ENCODE peak calls at places on chromosomes 4 and X, in ten cellular contexts. One of them, this sample, is unnamed.

GRCh38 chr4:152456609-152457008 is 79.3 kb downstream of the FBXW7 start:
- DNase-seq in coronary artery: no peak
- DNase-seq in left ventricle myocardium inferior: no peak
- DNase-seq in lung: no peak
- DNase-seq in caudate nucleus: no peak
- DNase-seq in stomach: no peak
- DNase-seq in GM23338: no peak
- DNase-seq in endodermal cell: no peak
- DNase-seq in neuronal stem cell: no peak
- DNase-seq in astrocyte: no peak
- DNase-seq in this sample: no peak

GRCh38 chr4:41611881-41612871 is 74.2 kb downstream of the LIMCH1 start:
- DNase-seq in coronary artery: no peak
- DNase-seq in left ventricle myocardium inferior: peak
- DNase-seq in lung: peak
- DNase-seq in caudate nucleus: peak
- DNase-seq in stomach: peak
- DNase-seq in GM23338: peak
- DNase-seq in endodermal cell: peak
- DNase-seq in neuronal stem cell: peak
- DNase-seq in astrocyte: peak
- DNase-seq in this sample: no peak

GRCh38 chr4:189845145-189845846 is 95.4 kb upstream of the FRG1 start:
- DNase-seq in coronary artery: no peak
- DNase-seq in left ventricle myocardium inferior: no peak
- DNase-seq in lung: no peak
- DNase-seq in caudate nucleus: no peak
- DNase-seq in stomach: no peak
- DNase-seq in GM23338: no peak
- DNase-seq in endodermal cell: no peak
- DNase-seq in neuronal stem cell: no peak
- DNase-seq in astrocyte: peak
- DNase-seq in this sample: no peak

GRCh38 chr4:3827616-3828492 is 61.7 kb downstream of the ADRA2C start:
- DNase-seq in coronary artery: peak
- DNase-seq in left ventricle myocardium inferior: peak
- DNase-seq in lung: peak
- DNase-seq in caudate nucleus: peak
- DNase-seq in stomach: peak
- DNase-seq in GM23338: no peak
- DNase-seq in endodermal cell: peak
- DNase-seq in neuronal stem cell: no peak
- DNase-seq in astrocyte: peak
- DNase-seq in this sample: no peak

GRCh38 chrX:51862920-51863319 is 30.5 kb upstream of the MAGED1 start:
- DNase-seq in coronary artery: no peak
- DNase-seq in left ventricle myocardium inferior: no peak
- DNase-seq in lung: no peak
- DNase-seq in caudate nucleus: no peak
- DNase-seq in stomach: no peak
- DNase-seq in GM23338: no peak
- DNase-seq in endodermal cell: no peak
- DNase-seq in neuronal stem cell: no peak
- DNase-seq in astrocyte: no peak
- DNase-seq in this sample: no peak

GRCh38 chr4:147078362-147078761 is 132.7 kb upstream of the TTC29 start:
- DNase-seq in coronary artery: no peak
- DNase-seq in left ventricle myocardium inferior: no peak
- DNase-seq in lung: no peak
- DNase-seq in caudate nucleus: no peak
- DNase-seq in stomach: no peak
- DNase-seq in GM23338: no peak
- DNase-seq in endodermal cell: no peak
- DNase-seq in neuronal stem cell: no peak
- DNase-seq in astrocyte: no peak
- DNase-seq in this sample: no peak

GRCh38 chr4:107734120-107734519 is 14.1 kb upstream of the PAPSS1 start:
- DNase-seq in coronary artery: no peak
- DNase-seq in left ventricle myocardium inferior: no peak
- DNase-seq in lung: no peak
- DNase-seq in caudate nucleus: no peak
- DNase-seq in stomach: no peak
- DNase-seq in GM23338: peak
- DNase-seq in endodermal cell: peak
- DNase-seq in neuronal stem cell: no peak
- DNase-seq in astrocyte: no peak
- DNase-seq in this sample: peak

GRCh38 chr4:102610007-102610406 is 108.8 kb downstream of the NFKB1 start:
- DNase-seq in coronary artery: no peak
- DNase-seq in left ventricle myocardium inferior: no peak
- DNase-seq in lung: no peak
- DNase-seq in caudate nucleus: no peak
- DNase-seq in stomach: no peak
- DNase-seq in GM23338: no peak
- DNase-seq in endodermal cell: no peak
- DNase-seq in neuronal stem cell: no peak
- DNase-seq in astrocyte: no peak
- DNase-seq in this sample: no peak

GRCh38 chr4:189838821-189839497 is 101.7 kb upstream of the FRG1 start:
- DNase-seq in coronary artery: no peak
- DNase-seq in left ventricle myocardium inferior: no peak
- DNase-seq in lung: no peak
- DNase-seq in caudate nucleus: no peak
- DNase-seq in stomach: no peak
- DNase-seq in GM23338: no peak
- DNase-seq in endodermal cell: no peak
- DNase-seq in neuronal stem cell: no peak
- DNase-seq in astrocyte: no peak
- DNase-seq in this sample: no peak

GRCh38 chr4:126761947-126762650 is 870.7 kb upstream of the INTU start:
- DNase-seq in coronary artery: no peak
- DNase-seq in left ventricle myocardium inferior: no peak
- DNase-seq in lung: no peak
- DNase-seq in caudate nucleus: no peak
- DNase-seq in stomach: no peak
- DNase-seq in GM23338: no peak
- DNase-seq in endodermal cell: no peak
- DNase-seq in neuronal stem cell: no peak
- DNase-seq in astrocyte: no peak
- DNase-seq in this sample: no peak

GRCh38 chrX:13428055-13428786 is 108.4 kb upstream of the ATXN3L start:
- DNase-seq in coronary artery: no peak
- DNase-seq in left ventricle myocardium inferior: no peak
- DNase-seq in lung: no peak
- DNase-seq in caudate nucleus: no peak
- DNase-seq in stomach: no peak
- DNase-seq in GM23338: peak
- DNase-seq in endodermal cell: peak
- DNase-seq in neuronal stem cell: no peak
- DNase-seq in astrocyte: peak
- DNase-seq in this sample: no peak

GRCh38 chrX:13432776-13433605 is 113.1 kb upstream of the ATXN3L start:
- DNase-seq in coronary artery: no peak
- DNase-seq in left ventricle myocardium inferior: no peak
- DNase-seq in lung: no peak
- DNase-seq in caudate nucleus: no peak
- DNase-seq in stomach: no peak
- DNase-seq in GM23338: no peak
- DNase-seq in endodermal cell: no peak
- DNase-seq in neuronal stem cell: no peak
- DNase-seq in astrocyte: peak
- DNase-seq in this sample: no peak

GRCh38 chrX:13427441-13428054 is 107.7 kb upstream of the ATXN3L start:
- DNase-seq in coronary artery: no peak
- DNase-seq in left ventricle myocardium inferior: no peak
- DNase-seq in lung: no peak
- DNase-seq in caudate nucleus: no peak
- DNase-seq in stomach: no peak
- DNase-seq in GM23338: no peak
- DNase-seq in endodermal cell: no peak
- DNase-seq in neuronal stem cell: no peak
- DNase-seq in astrocyte: no peak
- DNase-seq in this sample: no peak

GRCh38 chrX:13430136-13430827 is 110.4 kb upstream of the ATXN3L start:
- DNase-seq in coronary artery: no peak
- DNase-seq in left ventricle myocardium inferior: no peak
- DNase-seq in lung: no peak
- DNase-seq in caudate nucleus: no peak
- DNase-seq in stomach: no peak
- DNase-seq in GM23338: no peak
- DNase-seq in endodermal cell: no peak
- DNase-seq in neuronal stem cell: no peak
- DNase-seq in astrocyte: peak
- DNase-seq in this sample: no peak

DNA sequence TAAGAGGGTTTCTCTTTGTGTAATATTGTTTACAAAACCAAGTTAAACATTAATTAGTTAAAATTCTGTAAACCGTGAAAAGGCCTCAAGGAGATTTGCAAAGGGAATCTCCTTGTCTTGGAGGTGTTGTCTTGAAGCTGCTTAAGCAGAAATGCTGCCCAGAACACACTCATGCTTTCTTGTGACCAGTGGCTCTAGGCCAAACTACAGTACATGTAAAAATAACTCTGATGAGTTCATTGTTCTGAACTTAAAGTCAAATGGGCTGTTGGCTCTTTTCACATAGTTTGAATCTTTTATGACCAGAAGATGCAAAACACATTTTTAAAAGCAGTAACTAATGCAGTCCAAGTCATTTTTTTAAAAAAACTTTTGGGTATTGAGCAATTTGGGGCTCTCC is 112.5 kb upstream of the ATXN3L start:
- DNase-seq in coronary artery: no peak
- DNase-seq in left ventricle myocardium inferior: no peak
- DNase-seq in lung: no peak
- DNase-seq in caudate nucleus: no peak
- DNase-seq in stomach: no peak
- DNase-seq in GM23338: no peak
- DNase-seq in endodermal cell: no peak
- DNase-seq in neuronal stem cell: no peak
- DNase-seq in astrocyte: peak
- DNase-seq in this sample: no peak
- H3K27ac ChIP-seq in coronary artery: peak
- H3K27ac ChIP-seq in left ventricle myocardium inferior: peak
- H3K27ac ChIP-seq in lung: peak
- H3K27ac ChIP-seq in caudate nucleus: no peak
- H3K27ac ChIP-seq in stomach: peak
- H3K27ac ChIP-seq in GM23338: no peak
- H3K27ac ChIP-seq in endodermal cell: no peak
- H3K27ac ChIP-seq in neuronal stem cell: no peak
- H3K27ac ChIP-seq in astrocyte: peak
- H3K27ac ChIP-seq in this sample: no peak

GRCh38 chrX:118724775-118725174 is 2.6 kb upstream of the IL13RA1 start:
- DNase-seq in coronary artery: no peak
- DNase-seq in left ventricle myocardium inferior: no peak
- DNase-seq in lung: no peak
- DNase-seq in caudate nucleus: no peak
- DNase-seq in stomach: no peak
- DNase-seq in GM23338: no peak
- DNase-seq in endodermal cell: no peak
- DNase-seq in neuronal stem cell: no peak
- DNase-seq in astrocyte: no peak
- DNase-seq in this sample: no peak

GRCh38 chrX:118726887-118727685 is at the start of gene IL13RA1:
- DNase-seq in coronary artery: peak
- DNase-seq in left ventricle myocardium inferior: peak
- DNase-seq in lung: peak
- DNase-seq in caudate nucleus: peak
- DNase-seq in stomach: peak
- DNase-seq in GM23338: peak
- DNase-seq in endodermal cell: peak
- DNase-seq in neuronal stem cell: peak
- DNase-seq in astrocyte: peak
- DNase-seq in this sample: peak

GRCh38 chrX:118730500-118731247 is 3.3 kb downstream of the IL13RA1 start:
- DNase-seq in coronary artery: no peak
- DNase-seq in left ventricle myocardium inferior: no peak
- DNase-seq in lung: no peak
- DNase-seq in caudate nucleus: no peak
- DNase-seq in stomach: no peak
- DNase-seq in GM23338: no peak
- DNase-seq in endodermal cell: no peak
- DNase-seq in neuronal stem cell: no peak
- DNase-seq in astrocyte: peak
- DNase-seq in this sample: no peak

GRCh38 chrX:118727686-118728339 is 407 bp downstream of the IL13RA1 start:
- DNase-seq in coronary artery: peak
- DNase-seq in left ventricle myocardium inferior: peak
- DNase-seq in lung: peak
- DNase-seq in caudate nucleus: peak
- DNase-seq in stomach: peak
- DNase-seq in GM23338: no peak
- DNase-seq in endodermal cell: no peak
- DNase-seq in neuronal stem cell: no peak
- DNase-seq in astrocyte: peak
- DNase-seq in this sample: peak

GRCh38 chrX:118729043-118729652 is 1.7 kb downstream of the IL13RA1 start:
- DNase-seq in coronary artery: no peak
- DNase-seq in left ventricle myocardium inferior: no peak
- DNase-seq in lung: no peak
- DNase-seq in caudate nucleus: no peak
- DNase-seq in stomach: no peak
- DNase-seq in GM23338: no peak
- DNase-seq in endodermal cell: no peak
- DNase-seq in neuronal stem cell: no peak
- DNase-seq in astrocyte: no peak
- DNase-seq in this sample: no peak
- H3K27ac ChIP-seq in coronary artery: peak
- H3K27ac ChIP-seq in left ventricle myocardium inferior: peak
- H3K27ac ChIP-seq in lung: no peak
- H3K27ac ChIP-seq in caudate nucleus: no peak
- H3K27ac ChIP-seq in stomach: peak
- H3K27ac ChIP-seq in GM23338: no peak
- H3K27ac ChIP-seq in endodermal cell: no peak
- H3K27ac ChIP-seq in neuronal stem cell: no peak
- H3K27ac ChIP-seq in astrocyte: no peak
- H3K27ac ChIP-seq in this sample: no peak

GRCh38 chr4:69056921-69057562 is 39.2 kb upstream of the UGT2B7 start:
- DNase-seq in coronary artery: no peak
- DNase-seq in left ventricle myocardium inferior: no peak
- DNase-seq in lung: no peak
- DNase-seq in caudate nucleus: no peak
- DNase-seq in stomach: no peak
- DNase-seq in GM23338: no peak
- DNase-seq in endodermal cell: no peak
- DNase-seq in neuronal stem cell: no peak
- DNase-seq in astrocyte: peak
- DNase-seq in this sample: no peak
- H3K27ac ChIP-seq in coronary artery: no peak
- H3K27ac ChIP-seq in left ventricle myocardium inferior: no peak
- H3K27ac ChIP-seq in lung: no peak
- H3K27ac ChIP-seq in caudate nucleus: no peak
- H3K27ac ChIP-seq in stomach: peak
- H3K27ac ChIP-seq in GM23338: no peak
- H3K27ac ChIP-seq in endodermal cell: peak
- H3K27ac ChIP-seq in neuronal stem cell: peak
- H3K27ac ChIP-seq in astrocyte: no peak
- H3K27ac ChIP-seq in this sample: no peak

GRCh38 chrX:23503835-23504539 is 163.3 kb upstream of the PRDX4 start:
- DNase-seq in coronary artery: peak
- DNase-seq in left ventricle myocardium inferior: peak
- DNase-seq in lung: peak
- DNase-seq in caudate nucleus: no peak
- DNase-seq in stomach: peak
- DNase-seq in GM23338: peak
- DNase-seq in endodermal cell: peak
- DNase-seq in neuronal stem cell: no peak
- DNase-seq in astrocyte: peak
- DNase-seq in this sample: peak
- H3K27ac ChIP-seq in coronary artery: peak
- H3K27ac ChIP-seq in left ventricle myocardium inferior: peak
- H3K27ac ChIP-seq in lung: no peak
- H3K27ac ChIP-seq in caudate nucleus: no peak
- H3K27ac ChIP-seq in stomach: peak
- H3K27ac ChIP-seq in GM23338: no peak
- H3K27ac ChIP-seq in endodermal cell: no peak
- H3K27ac ChIP-seq in neuronal stem cell: no peak
- H3K27ac ChIP-seq in astrocyte: peak
- H3K27ac ChIP-seq in this sample: no peak